ENCODE peak calls at places on chromosomes 1 and 21, in six cellular contexts. J, H, R, B, F and C are unnamed samples. For H3K4me1, the result is how much of the 10 kb centered on the place peaks cover.

GRCh38 chr1:17359031-17359430 is 13.0 kb upstream of the PADI6 start:
- DNase-seq in R (no peak), B (no peak), H (no peak), J (no peak), F (no peak), C (no peak)

GRCh38 chr21:46619846-46620245 is 15.0 kb upstream of the S100B start:
- DNase-seq in B (no peak), J (no peak), F (no peak), R (no peak), H (no peak), C (no peak)

GRCh38 chr1:94961994-94962744 is 35.3 kb upstream of the CNN3 start:
- DNase-seq in F (no peak), H (no peak), R (no peak), J (no peak), B (no peak), C (no peak)

GRCh38 chr1:50447961-50448360 is 24.7 kb upstream of the DMRTA2 start:
- DNase-seq in H (no peak), R (no peak), J (no peak), F (no peak), B (no peak), C (no peak)

GRCh38 chr1:31985430-31985829 is 28.2 kb upstream of the KHDRBS1 start:
- DNase-seq in H (no peak), J (no peak), F (no peak), R (no peak), B (no peak), C (no peak)

GRCh38 chr1:64265141-64265540 is 61.7 kb downstream of the UBE2U start:
- DNase-seq in B (no peak), J (no peak), F (no peak), H (no peak), R (no peak), C (no peak)

GRCh38 chr1:6140413-6140812 is 39.7 kb downstream of the CHD5 start:
- DNase-seq in B (no peak), F (no peak), R (no peak), H (no peak), J (no peak), C (peak)

GRCh38 chr21:36718951-36719501 is 20.1 kb downstream of the SIM2 start:
- DNase-seq in R (peak), H (no peak), J (no peak), B (peak), F (no peak), C (no peak)

GRCh38 chr1:190752131-190752530 is 274.5 kb upstream of the BRINP3 start:
- DNase-seq in J (no peak), B (no peak), F (no peak), H (no peak), R (no peak), C (no peak)

GRCh38 chr1:32741067-32741416 is 38.5 kb upstream of the SYNC start:
- DNase-seq in B (no peak), J (peak), F (no peak), R (no peak), H (no peak), C (no peak)

GRCh38 chr1:47565676-47566075 is 127.8 kb downstream of the FOXD2 start:
- DNase-seq in H (no peak), B (no peak), J (no peak), R (no peak), F (no peak), C (no peak)

GRCh38 chr1:119870917-119871486 is 25.3 kb downstream of the ADAM30 start:
- DNase-seq in H (peak), F (peak), J (peak), R (peak), B (no peak), C (peak)

GRCh38 chr1:172322219-172323061 is 98.0 kb upstream of the C1orf105 start:
- DNase-seq in B (no peak), H (peak), R (no peak), F (peak), J (no peak), C (no peak)

GRCh38 chr1:81349194-81349965 is 451.4 kb upstream of the ADGRL2 start:
- DNase-seq in H (no peak), B (no peak), J (no peak), F (no peak), R (no peak), C (no peak)

GRCh38 chr1:118948351-118948750 is 39.8 kb downstream of the TBX15 start:
- DNase-seq in J (no peak), F (no peak), B (no peak), H (no peak), R (no peak), C (no peak)

GRCh38 chr21:44994016-44994365 is 54.2 kb downstream of the SLX9 start:
- DNase-seq in B (no peak), H (no peak), J (no peak), F (peak), R (no peak), C (peak)

GRCh38 chr1:11052839-11053757 is 6.1 kb upstream of the MASP2 start:
- DNase-seq in B (no peak), R (peak), H (no peak), F (peak), J (no peak), C (no peak)

GRCh38 chr21:45484318-45484717 is 57.9 kb downstream of the SLC19A1 start:
- DNase-seq in B (no peak), F (no peak), R (no peak), H (no peak), J (no peak), C (peak)

GRCh38 chr1:204398197-204399125 is 13.2 kb downstream of the PPP1R15B start:
- DNase-seq in H (no peak), J (no peak), B (peak), F (peak), R (peak), C (peak)

GRCh38 chr1:44357710-44358109 is 2.7 kb upstream of the ERI3 start:
- DNase-seq in H (no peak), J (no peak), F (no peak), B (no peak), R (no peak), C (no peak)

GRCh38 chr1:231390071-231390470 is 32.0 kb downstream of the EGLN1 start:
- DNase-seq in F (no peak), B (no peak), H (no peak), J (no peak), R (no peak), C (no peak)

GRCh38 chr1:9825101-9826074 is 1.6 kb upstream of the CLSTN1 start:
- DNase-seq in H (peak), B (peak), F (peak), R (peak), J (peak), C (peak)

GRCh38 chr1:177891809-177892208 is 78.0 kb downstream of the SEC16B start:
- DNase-seq in F (no peak), R (no peak), H (no peak), J (no peak), B (no peak), C (no peak)

GRCh38 chr1:66335859-66336640 is 197.9 kb upstream of the SGIP1 start:
- DNase-seq in B (peak), R (peak), F (peak), J (no peak), H (peak), C (peak)

GRCh38 chr1:110190282-110190929 is 19.7 kb upstream of the KCNC4 start:
- DNase-seq in F (peak), H (no peak), B (no peak), J (peak), R (no peak), C (peak)

GRCh38 chr1:183243190-183244065 is 57.4 kb downstream of the LAMC2 start:
- DNase-seq in H (peak), F (peak), J (no peak), B (no peak), R (peak), C (no peak)

GRCh38 chr1:173297798-173298391 is 90.8 kb upstream of the TNFSF4 start:
- DNase-seq in H (no peak), B (no peak), F (no peak), R (no peak), J (no peak), C (no peak)

GRCh38 chr1:183231545-183231944 is 45.5 kb downstream of the LAMC2 start:
- DNase-seq in B (no peak), J (no peak), F (no peak), R (no peak), H (no peak), C (no peak)

GRCh38 chr1:101259744-101260148 is 22.9 kb downstream of the S1PR1 start:
- DNase-seq in F (no peak), R (no peak), H (no peak), J (no peak), B (no peak), C (no peak)

GRCh38 chr1:215539803-215540575 is 27.1 kb upstream of the KCTD3 start:
- DNase-seq in H (no peak), R (peak), B (peak), J (no peak), F (peak), C (no peak)

GRCh38 chr21:43866233-43866632 is 1.2 kb downstream of the AGPAT3 start:
- DNase-seq in J (peak), R (peak), H (peak), F (peak), B (peak), C (no peak)

GRCh38 chr1:85406887-85407593 is 57.9 kb downstream of the DDAH1 start:
- DNase-seq in F (peak), R (peak), J (peak), H (peak), B (peak), C (no peak)

GRCh38 chr1:47507921-47508894 is 70.4 kb downstream of the FOXD2 start:
- DNase-seq in J (no peak), B (peak), F (peak), H (no peak), R (peak), C (peak)

GRCh38 chr21:31900121-31900895 is 27.5 kb downstream of the HUNK start:
- DNase-seq in J (no peak), R (peak), F (peak), H (no peak), B (no peak), C (peak)

GRCh38 chr1:21783679-21784603 is 992 bp upstream of the USP48 start:
- DNase-seq in J (peak), B (peak), H (no peak), R (peak), F (peak), C (peak)

GRCh38 chr1:178928985-178929384 is 58.1 kb upstream of the ANGPTL1 start:
- DNase-seq in B (no peak), F (no peak), H (no peak), J (no peak), R (no peak), C (no peak)

GRCh38 chr1:180283098-180283497 is 53.0 kb downstream of the LHX4 start:
- DNase-seq in B (no peak), R (no peak), J (no peak), H (no peak), F (no peak), C (no peak)

GRCh38 chr1:72745413-72745812 is 463.1 kb upstream of the NEGR1 start:
- DNase-seq in B (no peak), J (no peak), F (no peak), H (no peak), R (no peak), C (no peak)

GRCh38 chr1:228735871-228736586 is 750 bp downstream of the RHOU start:
- DNase-seq in R (peak), H (peak), J (peak), B (peak), F (peak), C (peak)
- TF ChIP-seq POLR2A in R (peak), H (no peak), J (peak), B (no peak), F (peak), C (peak)

GRCh38 chr1:13707211-13707610 is 7.2 kb downstream of the PRDM2 start:
- DNase-seq in R (no peak), J (no peak), F (no peak), B (no peak), H (no peak), C (no peak)
- H3K4me1 ChIP-seq in R (under half), J (under half), F (under half), B (under half), H (under half), C (under half)

DNA sequence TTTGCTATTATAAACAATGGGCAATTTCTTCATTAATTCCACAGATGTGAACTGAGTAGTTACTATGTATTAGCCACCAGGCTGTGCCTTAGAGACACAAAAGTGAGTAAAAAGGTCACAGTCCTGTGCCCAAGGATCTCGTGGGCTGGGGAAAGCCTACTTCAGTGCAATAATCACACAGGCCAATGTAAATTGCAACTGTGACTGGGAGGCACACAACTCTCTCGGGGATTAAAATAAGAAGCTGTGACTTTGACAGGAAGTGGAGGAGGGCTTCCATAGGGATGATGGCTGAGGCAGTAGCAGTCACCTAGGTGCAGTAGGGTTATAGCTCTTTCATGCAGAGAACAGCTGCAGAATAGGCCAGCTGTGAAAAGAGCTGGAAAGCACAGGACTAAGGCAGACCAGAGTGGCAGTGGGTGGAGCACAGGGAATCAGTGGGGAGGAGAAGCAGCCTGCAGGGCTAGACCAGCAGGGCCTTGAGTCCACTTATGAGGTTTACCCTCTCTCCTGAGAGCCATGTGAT is 121.9 kb downstream of the MAB21L3 start:
- DNase-seq in H (no peak), F (peak), J (no peak), B (no peak), R (no peak), C (no peak)
- TF ChIP-seq CTCF in H (no peak), F (no peak), J (no peak), B (peak), R (peak), C (no peak)

DNA sequence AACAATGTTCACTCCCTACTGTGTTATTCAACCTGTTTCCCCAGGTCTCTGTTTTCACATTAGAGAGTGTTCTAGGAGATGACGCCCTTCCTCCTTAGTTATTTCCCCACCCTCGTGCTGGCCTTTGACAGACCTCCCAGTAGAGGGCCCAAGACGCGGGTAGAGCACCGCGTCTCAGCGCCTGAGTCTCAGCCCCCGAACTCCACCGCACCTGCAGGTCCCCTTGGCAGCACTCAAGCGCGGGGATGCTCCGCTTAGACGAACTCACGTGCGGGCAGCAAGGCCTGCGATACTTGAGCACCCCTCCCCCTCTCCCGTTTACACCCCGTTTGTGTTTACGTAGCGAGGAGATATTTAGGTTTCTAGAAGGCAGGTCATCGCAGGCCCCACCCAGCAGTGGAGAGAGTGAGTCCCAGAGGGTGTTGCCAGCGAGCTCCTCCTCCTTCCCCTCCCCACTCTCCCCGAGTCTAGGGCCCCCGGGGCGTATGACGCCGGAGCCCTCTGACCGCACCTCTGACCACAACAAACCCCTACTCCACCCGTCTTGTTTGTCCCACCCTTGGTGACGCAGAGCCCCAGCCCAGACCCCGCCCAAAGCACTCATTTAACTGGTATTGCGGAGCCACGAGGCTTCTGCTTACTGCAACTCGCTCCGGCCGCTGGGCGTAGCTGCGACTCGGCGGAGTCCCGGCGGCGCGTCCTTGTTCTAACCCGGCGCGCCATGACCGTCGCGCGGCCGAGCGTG is at the start of gene CD55:
- DNase-seq in R (peak), H (peak), B (peak), J (peak), F (peak), C (peak)
- TF ChIP-seq POLR2A in R (peak), H (peak), B (peak), J (peak), F (peak), C (peak)

GRCh38 chr1:208222376-208223110 is 21.6 kb downstream of the PLXNA2 start:
- DNase-seq in H (no peak), F (no peak), B (no peak), R (no peak), J (no peak), C (no peak)

GRCh38 chr1:208225954-208226937 is 17.9 kb downstream of the PLXNA2 start:
- DNase-seq in B (no peak), J (peak), F (no peak), R (no peak), H (peak), C (no peak)

GRCh38 chr1:208224192-208224713 is 19.9 kb downstream of the PLXNA2 start:
- DNase-seq in R (no peak), J (no peak), B (no peak), H (no peak), F (no peak), C (no peak)

GRCh38 chr1:208221291-208221622 is 22.9 kb downstream of the PLXNA2 start:
- DNase-seq in H (no peak), R (no peak), F (no peak), J (no peak), B (no peak), C (no peak)

GRCh38 chr1:208223136-208223535 is 21.0 kb downstream of the PLXNA2 start:
- DNase-seq in R (no peak), H (no peak), J (no peak), B (no peak), F (no peak), C (no peak)
- H3K4me1 ChIP-seq in R (under half), H (under half), J (under half), B (under half), F (half or more), C (under half)

GRCh38 chr1:29245876-29246275 is 9.6 kb downstream of the PTPRU start:
- DNase-seq in R (peak), J (no peak), H (no peak), B (no peak), F (no peak), C (no peak)
- TF ChIP-seq CTCF in R (peak), J (no peak), H (peak), B (peak), F (no peak), C (peak)

GRCh38 chr1:156293098-156293434 is 2.4 kb downstream of the GLMP start:
- DNase-seq in J (no peak), F (no peak), H (no peak), B (no peak), R (no peak), C (no peak)
- TF ChIP-seq POLR2A in J (no peak), F (no peak), H (no peak), B (no peak), R (no peak), C (no peak)

DNA sequence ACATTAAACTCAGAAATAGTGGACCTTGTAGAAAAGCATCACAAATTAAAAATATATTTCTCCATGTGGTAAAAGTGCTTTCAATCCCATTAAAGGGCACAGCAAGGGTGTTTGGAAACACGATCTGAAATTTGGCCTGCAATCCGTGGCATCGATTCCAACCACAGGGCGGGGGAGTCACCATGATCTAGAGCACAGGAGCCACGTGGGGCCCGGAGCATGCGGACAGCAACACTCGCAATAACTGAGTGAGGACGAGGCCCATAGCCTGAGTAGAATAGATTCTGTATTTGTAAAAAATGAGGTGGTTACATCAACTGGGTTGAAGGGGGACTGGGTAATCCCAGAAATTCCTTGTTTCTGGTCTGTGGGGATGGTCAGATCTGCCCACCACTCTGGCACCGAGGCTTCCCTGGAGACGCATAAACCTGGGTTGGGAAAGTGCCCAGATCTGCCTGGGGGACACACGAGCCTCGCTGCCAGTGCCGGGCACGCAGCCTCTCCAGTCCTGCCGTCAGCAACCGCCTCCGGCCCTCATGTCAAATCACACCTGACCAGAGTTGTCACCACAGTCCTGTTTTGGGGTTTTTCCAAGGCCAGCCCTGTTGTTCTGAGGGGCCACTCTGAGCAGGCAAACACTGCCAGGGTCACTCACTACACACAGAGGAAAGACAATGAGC is 104.3 kb downstream of the PGBD5 start:
- DNase-seq in F (no peak), R (no peak), B (no peak), J (no peak), H (no peak), C (peak)
- H3K4me1 ChIP-seq in F (under half), R (under half), B (under half), J (under half), H (under half), C (under half)

DNA sequence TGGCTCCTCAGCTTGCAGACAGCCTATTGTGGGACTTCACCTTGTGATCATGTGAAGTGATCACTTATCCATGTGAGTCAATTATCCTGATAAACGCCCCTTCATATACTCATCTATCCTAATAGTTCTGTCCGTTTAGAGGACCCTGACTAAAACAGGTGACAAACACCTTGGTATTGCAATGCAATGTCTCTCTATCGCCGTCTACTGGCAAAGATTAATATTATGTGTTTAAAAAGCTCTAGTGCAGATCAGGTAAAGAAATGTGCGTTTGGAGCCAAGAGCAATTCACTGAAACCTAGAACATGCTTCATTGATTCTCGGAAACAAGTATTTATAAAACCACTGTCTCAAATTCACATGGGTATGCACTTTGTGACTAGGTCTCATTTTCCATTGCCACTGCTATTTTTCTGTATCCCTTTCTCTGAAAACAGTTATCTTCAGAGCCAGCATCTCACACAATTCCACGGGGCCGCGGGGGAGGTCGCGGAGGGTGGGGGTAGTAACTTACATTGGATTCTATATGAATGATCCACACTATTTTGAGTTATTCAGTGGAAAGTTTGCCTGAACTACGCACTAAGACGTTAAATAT is 554.6 kb upstream of the NCAM2 start:
- DNase-seq in R (no peak), H (no peak), J (no peak), B (no peak), F (no peak), C (no peak)
- TF ChIP-seq CTCF in R (peak), H (no peak), J (no peak), B (peak), F (peak), C (peak)